ENCODE peak calls at places on chromosomes 4 and X, in four cellular contexts. One of them, this sample, is unnamed. For H3K4me1, the result is how much of the 10 kb centered on the place peaks cover.

GRCh38 chrX:17375631-17376380 is 806 bp downstream of the NHS start:
- DNase-seq in right lobe of liver: peak
- DNase-seq in thyroid gland: peak
- DNase-seq in tibial nerve: peak
- DNase-seq in this sample: peak

GRCh38 chr4:69156913-69157312 is 57.6 kb downstream of the UGT2B11 start:
- DNase-seq in right lobe of liver: no peak
- DNase-seq in thyroid gland: no peak
- DNase-seq in tibial nerve: no peak
- DNase-seq in this sample: no peak

GRCh38 chr4:36128689-36129088 is 115.6 kb downstream of the ARAP2 start:
- DNase-seq in right lobe of liver: no peak
- DNase-seq in thyroid gland: no peak
- DNase-seq in tibial nerve: no peak
- DNase-seq in this sample: no peak

GRCh38 chr4:89539797-89540711 is 232.5 kb upstream of the GPRIN3 start:
- DNase-seq in right lobe of liver: no peak
- DNase-seq in thyroid gland: no peak
- DNase-seq in tibial nerve: no peak
- DNase-seq in this sample: no peak

GRCh38 chrX:54492340-54492739 is 3.7 kb downstream of the FGD1 start:
- DNase-seq in right lobe of liver: no peak
- DNase-seq in thyroid gland: no peak
- DNase-seq in tibial nerve: no peak
- DNase-seq in this sample: no peak

GRCh38 chrX:2691543-2692220 is 587 bp downstream of the CD99 start:
- DNase-seq in right lobe of liver: peak
- DNase-seq in thyroid gland: peak
- DNase-seq in tibial nerve: peak
- DNase-seq in this sample: peak

GRCh38 chr4:1416051-1416947 is 10.1 kb upstream of the NKX1-1 start:
- DNase-seq in right lobe of liver: no peak
- DNase-seq in thyroid gland: no peak
- DNase-seq in tibial nerve: no peak
- DNase-seq in this sample: no peak

GRCh38 chr4:130985371-130985770 is 1889.4 kb downstream of the C4orf33 start:
- DNase-seq in right lobe of liver: no peak
- DNase-seq in thyroid gland: no peak
- DNase-seq in tibial nerve: no peak
- DNase-seq in this sample: no peak

GRCh38 chrX:150352581-150352980 is 10.5 kb upstream of the MAMLD1 start:
- DNase-seq in right lobe of liver: no peak
- DNase-seq in thyroid gland: no peak
- DNase-seq in tibial nerve: no peak
- DNase-seq in this sample: no peak

GRCh38 chrX:74371823-74372222 is 49.5 kb upstream of the SLC16A2 start:
- DNase-seq in right lobe of liver: no peak
- DNase-seq in thyroid gland: peak
- DNase-seq in tibial nerve: no peak
- DNase-seq in this sample: no peak

GRCh38 chr4:151150821-151151580 is 51.6 kb downstream of the RPS3A start:
- DNase-seq in right lobe of liver: no peak
- DNase-seq in thyroid gland: no peak
- DNase-seq in tibial nerve: no peak
- DNase-seq in this sample: no peak

GRCh38 chr4:1368421-1369090 is 21.5 kb downstream of the UVSSA start:
- DNase-seq in right lobe of liver: peak
- DNase-seq in thyroid gland: no peak
- DNase-seq in tibial nerve: no peak
- DNase-seq in this sample: peak

GRCh38 chr4:94504545-94504944 is 52.8 kb downstream of the PDLIM5 start:
- DNase-seq in right lobe of liver: no peak
- DNase-seq in thyroid gland: no peak
- DNase-seq in tibial nerve: no peak
- DNase-seq in this sample: no peak

GRCh38 chr4:7412586-7412975 is 22.1 kb downstream of the PSAPL1 start:
- DNase-seq in right lobe of liver: peak
- DNase-seq in thyroid gland: no peak
- DNase-seq in tibial nerve: no peak
- DNase-seq in this sample: peak

GRCh38 chrX:140701480-140701879 is 8.1 kb upstream of the LINC00632 start:
- DNase-seq in right lobe of liver: no peak
- DNase-seq in thyroid gland: no peak
- DNase-seq in tibial nerve: no peak
- DNase-seq in this sample: no peak

GRCh38 chrX:17812763-17813162 is 48.3 kb downstream of the RAI2 start:
- DNase-seq in right lobe of liver: no peak
- DNase-seq in thyroid gland: no peak
- DNase-seq in tibial nerve: no peak
- DNase-seq in this sample: no peak

GRCh38 chr4:152188801-152189200 is 347.1 kb downstream of the FBXW7 start:
- DNase-seq in right lobe of liver: no peak
- DNase-seq in thyroid gland: no peak
- DNase-seq in tibial nerve: no peak
- DNase-seq in this sample: no peak

GRCh38 chr4:158895797-158896442 is 127.1 kb downstream of the FNIP2 start:
- DNase-seq in right lobe of liver: no peak
- DNase-seq in thyroid gland: peak
- DNase-seq in tibial nerve: no peak
- DNase-seq in this sample: no peak

GRCh38 chr4:101418055-101418454 is 70.7 kb upstream of the PPP3CA start:
- DNase-seq in right lobe of liver: no peak
- DNase-seq in thyroid gland: no peak
- DNase-seq in tibial nerve: no peak
- DNase-seq in this sample: no peak

GRCh38 chr4:174631901-174632758 is 109.8 kb upstream of the HPGD start:
- DNase-seq in right lobe of liver: no peak
- DNase-seq in thyroid gland: no peak
- DNase-seq in tibial nerve: no peak
- DNase-seq in this sample: no peak

GRCh38 chrX:21972721-21973120 is 32.2 kb downstream of the SMS start:
- DNase-seq in right lobe of liver: no peak
- DNase-seq in thyroid gland: peak
- DNase-seq in tibial nerve: no peak
- DNase-seq in this sample: no peak

GRCh38 chr4:155506761-155507160 is 130.0 kb upstream of the MAP9 start:
- DNase-seq in right lobe of liver: no peak
- DNase-seq in thyroid gland: no peak
- DNase-seq in tibial nerve: no peak
- DNase-seq in this sample: no peak

GRCh38 chr4:138097912-138098600 is 144.1 kb downstream of the SLC7A11 start:
- DNase-seq in right lobe of liver: no peak
- DNase-seq in thyroid gland: no peak
- DNase-seq in tibial nerve: no peak
- DNase-seq in this sample: no peak

GRCh38 chr4:8182858-8183725 is 16.0 kb upstream of the SH3TC1 start:
- DNase-seq in right lobe of liver: peak
- DNase-seq in thyroid gland: peak
- DNase-seq in tibial nerve: peak
- DNase-seq in this sample: peak

GRCh38 chrX:130626521-130626920 is 224.7 kb downstream of the RBMX2 start:
- DNase-seq in right lobe of liver: no peak
- DNase-seq in thyroid gland: no peak
- DNase-seq in tibial nerve: no peak
- DNase-seq in this sample: no peak

GRCh38 chrX:140057001-140057411 is 91.7 kb upstream of the CXorf66 start:
- DNase-seq in right lobe of liver: peak
- DNase-seq in thyroid gland: peak
- DNase-seq in tibial nerve: peak
- DNase-seq in this sample: peak

GRCh38 chr4:5931526-5931925 is 38.6 kb upstream of the CRMP1 start:
- DNase-seq in right lobe of liver: no peak
- DNase-seq in thyroid gland: no peak
- DNase-seq in tibial nerve: no peak
- DNase-seq in this sample: no peak

GRCh38 chrX:123648028-123648810 is 84.6 kb downstream of the THOC2 start:
- DNase-seq in right lobe of liver: no peak
- DNase-seq in thyroid gland: peak
- DNase-seq in tibial nerve: no peak
- DNase-seq in this sample: no peak

GRCh38 chrX:1387141-1387776 is 4.7 kb downstream of the SLC25A6 start:
- DNase-seq in right lobe of liver: no peak
- DNase-seq in thyroid gland: no peak
- DNase-seq in tibial nerve: no peak
- DNase-seq in this sample: no peak

GRCh38 chrX:4936315-4936714 is 1222.9 kb upstream of the PRKX start:
- DNase-seq in right lobe of liver: no peak
- DNase-seq in thyroid gland: no peak
- DNase-seq in tibial nerve: no peak
- DNase-seq in this sample: no peak

GRCh38 chrX:2862404-2862803 is 33.7 kb downstream of the GYG2 start:
- DNase-seq in right lobe of liver: no peak
- DNase-seq in thyroid gland: no peak
- DNase-seq in tibial nerve: no peak
- DNase-seq in this sample: no peak

GRCh38 chrX:84873176-84873575 is 130.5 kb upstream of the APOOL start:
- DNase-seq in right lobe of liver: no peak
- DNase-seq in thyroid gland: no peak
- DNase-seq in tibial nerve: no peak
- DNase-seq in this sample: no peak

GRCh38 chr4:42167709-42168108 is 15.3 kb upstream of the BEND4 start:
- DNase-seq in right lobe of liver: no peak
- DNase-seq in thyroid gland: no peak
- DNase-seq in tibial nerve: no peak
- DNase-seq in this sample: no peak

GRCh38 chrX:23919706-23920320 is 12.0 kb downstream of the CXorf58 start:
- DNase-seq in right lobe of liver: no peak
- DNase-seq in thyroid gland: peak
- DNase-seq in tibial nerve: no peak
- DNase-seq in this sample: no peak

DNA sequence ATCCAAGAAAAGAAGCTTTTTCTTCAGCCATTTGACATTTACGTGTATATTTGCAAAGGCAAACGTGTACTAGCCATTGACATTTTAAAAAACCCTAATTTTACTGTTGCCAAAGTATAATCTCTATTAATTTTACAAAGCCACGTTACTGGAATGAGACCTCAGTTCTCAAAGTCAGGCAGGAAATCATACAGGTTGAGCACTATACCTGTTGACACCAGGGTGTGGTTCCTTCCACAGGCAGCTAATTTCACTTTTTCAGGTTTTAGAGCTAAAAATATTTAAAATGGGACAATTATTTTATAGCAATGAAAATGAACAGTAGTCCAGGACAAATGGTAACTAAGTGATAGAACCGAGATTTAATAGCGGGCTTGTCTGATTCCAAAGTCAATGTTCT is 6.5 kb downstream of the RPGR start:
- DNase-seq in right lobe of liver: no peak
- DNase-seq in thyroid gland: no peak
- DNase-seq in tibial nerve: no peak
- DNase-seq in this sample: no peak
- H3K4me1 ChIP-seq in right lobe of liver: under half
- H3K4me1 ChIP-seq in thyroid gland: under half
- H3K4me1 ChIP-seq in tibial nerve: under half
- H3K4me1 ChIP-seq in this sample: under half

GRCh38 chrX:29477878-29478277 is 737.5 kb upstream of the MAGEB2 start:
- DNase-seq in right lobe of liver: no peak
- DNase-seq in thyroid gland: no peak
- DNase-seq in tibial nerve: no peak
- DNase-seq in this sample: no peak
- H3K27ac ChIP-seq in right lobe of liver: no peak
- H3K27ac ChIP-seq in thyroid gland: no peak
- H3K27ac ChIP-seq in tibial nerve: no peak
- H3K27ac ChIP-seq in this sample: no peak

GRCh38 chr4:80072607-80073361 is at the start of gene ANTXR2:
- DNase-seq in right lobe of liver: peak
- DNase-seq in thyroid gland: peak
- DNase-seq in tibial nerve: peak
- DNase-seq in this sample: peak

GRCh38 chr4:80069837-80070788 is 2.9 kb downstream of the ANTXR2 start:
- DNase-seq in right lobe of liver: no peak
- DNase-seq in thyroid gland: no peak
- DNase-seq in tibial nerve: no peak
- DNase-seq in this sample: no peak

GRCh38 chr4:80071643-80072606 is 1.1 kb downstream of the ANTXR2 start:
- DNase-seq in right lobe of liver: peak
- DNase-seq in thyroid gland: peak
- DNase-seq in tibial nerve: peak
- DNase-seq in this sample: peak

GRCh38 chr4:80070880-80071620 is 2.0 kb downstream of the ANTXR2 start:
- DNase-seq in right lobe of liver: no peak
- DNase-seq in thyroid gland: no peak
- DNase-seq in tibial nerve: no peak
- DNase-seq in this sample: no peak

GRCh38 chr4:80069108-80069836 is 3.8 kb downstream of the ANTXR2 start:
- DNase-seq in right lobe of liver: no peak
- DNase-seq in thyroid gland: no peak
- DNase-seq in tibial nerve: no peak
- DNase-seq in this sample: no peak
- H3K4me1 ChIP-seq in right lobe of liver: under half
- H3K4me1 ChIP-seq in thyroid gland: under half
- H3K4me1 ChIP-seq in tibial nerve: under half
- H3K4me1 ChIP-seq in this sample: half or more

DNA sequence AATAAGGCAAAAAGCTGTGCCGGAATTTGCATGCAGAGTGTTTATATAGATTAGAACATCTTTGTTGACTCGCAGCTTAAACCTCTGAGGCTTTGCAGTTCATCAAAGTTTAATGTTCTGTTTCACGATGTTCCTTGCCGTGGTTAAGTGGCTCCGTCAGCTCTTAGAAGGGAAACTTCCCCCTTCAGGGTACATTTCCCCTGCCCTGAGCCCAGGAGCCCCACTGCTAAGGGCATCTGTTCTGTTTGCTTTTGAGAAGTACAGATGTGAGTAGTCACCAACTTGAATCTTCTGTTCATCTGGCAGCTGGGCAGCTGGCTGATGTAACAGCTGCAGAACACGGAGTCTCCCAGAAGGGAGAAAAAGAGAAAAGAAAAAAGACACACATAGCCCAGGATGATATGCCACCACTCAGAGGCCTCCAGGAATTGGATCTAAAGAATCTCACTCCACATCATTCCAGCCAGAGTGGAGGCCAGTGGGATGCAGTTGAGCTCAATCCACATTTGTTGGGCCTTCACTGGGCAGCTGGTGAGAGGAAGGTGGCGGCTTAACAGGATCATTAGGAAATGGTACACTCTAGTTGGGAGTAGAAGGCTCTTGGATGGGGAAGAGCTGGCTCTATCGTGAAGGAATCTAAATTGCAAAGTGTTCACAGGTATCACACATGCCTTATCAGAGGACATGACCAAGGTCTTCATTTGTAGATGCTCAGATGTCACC is 178.7 kb upstream of the RBPJ start:
- DNase-seq in right lobe of liver: no peak
- DNase-seq in thyroid gland: no peak
- DNase-seq in tibial nerve: peak
- DNase-seq in this sample: peak
- H3K27ac ChIP-seq in right lobe of liver: no peak
- H3K27ac ChIP-seq in thyroid gland: no peak
- H3K27ac ChIP-seq in tibial nerve: peak
- H3K27ac ChIP-seq in this sample: peak

GRCh38 chr4:87030606-87031441 is 96.0 kb downstream of the AFF1 start:
- DNase-seq in right lobe of liver: no peak
- DNase-seq in thyroid gland: no peak
- DNase-seq in tibial nerve: no peak
- DNase-seq in this sample: no peak
- H3K4me1 ChIP-seq in right lobe of liver: under half
- H3K4me1 ChIP-seq in thyroid gland: half or more
- H3K4me1 ChIP-seq in tibial nerve: half or more
- H3K4me1 ChIP-seq in this sample: half or more

GRCh38 chrX:80810365-80810978 is 795 bp upstream of the BRWD3 start:
- DNase-seq in right lobe of liver: no peak
- DNase-seq in thyroid gland: no peak
- DNase-seq in tibial nerve: no peak
- DNase-seq in this sample: no peak
- H3K27ac ChIP-seq in right lobe of liver: peak
- H3K27ac ChIP-seq in thyroid gland: peak
- H3K27ac ChIP-seq in tibial nerve: peak
- H3K27ac ChIP-seq in this sample: peak